ENCODE peak calls at places on chromosomes 13 and 19, in seven cellular contexts. F is fibroblast of pulmonary artery, I is fibroblast of lung, Q is lower lobe of right lung, U is body of pancreas, P is AG10803, W is Peyer's patch. K is an unnamed sample.

GRCh38 chr19:39759457-39760184 is 19.0 kb upstream of the LEUTX start:
- DNase-seq in I (no peak), P (no peak), F (no peak), W (no peak), Q (no peak), U (no peak), K (no peak)

GRCh38 chr19:17847538-17848366 is at the start of gene JAK3:
- DNase-seq in W (peak; percentile 66), F (peak; percentile 82), U (peak; percentile 43), I (peak; percentile 62), Q (peak; percentile 65), P (peak; percentile 67), K (peak; percentile 80)

GRCh38 chr13:45422731-45423130 is 4.6 kb upstream of the SLC25A30 start:
- DNase-seq in U (no peak), I (no peak), W (no peak), F (no peak), P (no peak), Q (no peak), K (no peak)

GRCh38 chr19:10552596-10553053 is 8.9 kb downstream of the ATG4D start:
- DNase-seq in U (no peak), Q (no peak), I (peak; percentile 17), F (no peak), P (no peak), W (peak; percentile 77), K (peak; percentile 44)

GRCh38 chr19:55319786-55320185 is 5.4 kb downstream of the TMEM150B start:
- DNase-seq in U (peak; percentile 29), I (peak; percentile 35), W (no peak), F (peak; percentile 42), P (peak; percentile 27), Q (no peak), K (peak; percentile 61)

GRCh38 chr19:17794731-17795494 is at the start of gene B3GNT3:
- DNase-seq in Q (peak; percentile 79), I (no peak), W (peak; percentile 97), U (peak; percentile 88), F (peak; percentile 39), P (no peak), K (peak; percentile 31)

GRCh38 chr13:73000027-73000674 is 58.7 kb upstream of the KLF5 start:
- DNase-seq in W (no peak), U (no peak), F (peak; percentile 54), Q (no peak), P (peak; percentile 8), I (no peak), K (peak; percentile 47)

GRCh38 chr19:19098084-19098702 is 34.4 kb downstream of the SLC25A42 start:
- DNase-seq in Q (no peak), F (no peak), W (no peak), U (no peak), P (no peak), I (no peak), K (no peak)

GRCh38 chr13:98374750-98375149 is 197.7 kb upstream of the RNF113B start:
- DNase-seq in I (no peak), P (no peak), U (no peak), F (no peak), W (no peak), Q (no peak), K (no peak)

GRCh38 chr13:68304287-68304893 is 1074.3 kb upstream of the PCDH9 start:
- DNase-seq in P (no peak), U (no peak), W (no peak), Q (no peak), I (peak; percentile 39), F (peak; percentile 19), K (peak; percentile 8)

GRCh38 chr13:30676672-30677071 is 58.7 kb upstream of the ALOX5AP start:
- DNase-seq in U (no peak), I (peak; percentile 21), W (no peak), Q (no peak), P (peak; percentile 26), F (peak; percentile 58), K (peak; percentile 42)

GRCh38 chr19:56671613-56671994 is at the start of gene ZNF835:
- DNase-seq in F (peak; percentile 22), W (peak; percentile 70), P (no peak), I (peak; percentile 70), U (peak; percentile 84), Q (peak; percentile 94), K (peak; percentile 53)

GRCh38 chr13:23384111-23384510 is 49.4 kb downstream of the SACS start:
- DNase-seq in U (no peak), F (peak; percentile 26), P (peak; percentile 61), I (no peak), Q (no peak), W (no peak), K (no peak)

GRCh38 chr19:1182068-1182467 is 8.0 kb upstream of the SBNO2 start:
- DNase-seq in P (no peak), Q (no peak), F (no peak), W (no peak), U (no peak), I (no peak), K (no peak)

GRCh38 chr13:93304134-93304533 is 77.5 kb downstream of the GPC6 start:
- DNase-seq in Q (no peak), I (no peak), F (no peak), P (no peak), W (no peak), U (no peak), K (no peak)

GRCh38 chr19:52542984-52543664 is 15.7 kb downstream of the ZNF808 start:
- DNase-seq in F (no peak), U (no peak), I (no peak), P (no peak), Q (no peak), W (no peak), K (no peak)

GRCh38 chr13:51724721-51725120 is 79.2 kb downstream of the DHRS12 start:
- DNase-seq in I (no peak), U (no peak), F (no peak), Q (no peak), W (no peak), P (no peak), K (no peak)

GRCh38 chr13:75788494-75788991 is 152.4 kb downstream of the LMO7 start:
- DNase-seq in P (peak; percentile 97), F (peak; percentile 76), U (no peak), W (peak; percentile 68), Q (no peak), I (peak; percentile 90), K (peak; percentile 83)

GRCh38 chr13:56558698-56559320 is 581.9 kb upstream of the PRR20A start:
- DNase-seq in W (no peak), P (no peak), Q (no peak), I (no peak), F (no peak), U (no peak), K (no peak)

GRCh38 chr19:5804516-5805464 is at the start of gene NRTN:
- DNase-seq in I (no peak), P (no peak), U (peak; percentile 72), Q (no peak), F (no peak), W (peak; percentile 77), K (no peak)

GRCh38 chr19:18191640-18192062 is 1.4 kb upstream of the MPV17L2 start:
- DNase-seq in I (no peak), P (no peak), F (no peak), U (no peak), Q (no peak), W (no peak), K (no peak)

GRCh38 chr13:55214851-55215345 is 1925.8 kb upstream of the PRR20A start:
- DNase-seq in P (no peak), F (no peak), W (no peak), Q (no peak), U (no peak), I (no peak), K (no peak)

GRCh38 chr13:36850790-36851438 is 31.9 kb downstream of the RFXAP start:
- DNase-seq in Q (no peak), P (peak; percentile 1), F (peak; percentile 13), I (no peak), U (no peak), W (no peak), K (peak; percentile 15)
- TF ChIP-seq CTCF in Q (peak; percentile 25), P (peak; percentile 34), F (peak; percentile 25), I (peak; percentile 21), U (no peak), W (peak; percentile 12), K (peak; percentile 21)

DNA sequence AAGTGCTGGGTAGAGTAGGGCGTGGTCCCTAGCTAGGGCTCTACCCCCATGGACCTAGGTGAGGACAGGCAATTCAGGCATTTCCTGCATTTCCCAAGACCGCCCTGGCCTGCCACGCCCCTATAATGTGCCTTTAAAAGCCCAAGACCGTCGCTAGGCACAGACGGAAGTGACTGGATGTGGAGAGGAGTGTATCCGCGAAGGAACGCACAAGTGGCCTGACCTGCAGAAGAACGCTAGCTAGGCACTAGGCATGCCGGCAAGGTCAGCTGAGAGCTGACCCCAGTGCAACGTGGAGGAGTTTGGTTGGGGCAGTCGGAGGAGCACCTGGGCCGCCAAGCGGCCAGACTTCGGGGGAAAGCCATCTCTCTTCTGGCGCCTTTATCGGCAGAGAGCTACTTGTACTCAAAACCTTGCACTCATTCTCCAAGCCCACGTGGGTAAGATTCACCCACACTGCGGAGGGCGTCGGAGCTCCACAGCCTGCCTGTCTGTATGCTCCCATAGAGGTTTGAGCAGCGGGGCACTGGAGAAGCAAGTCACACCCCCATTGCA is 370.0 kb downstream of the FGF9 start:
- DNase-seq in F (no peak), I (no peak), Q (peak; percentile 60), W (no peak), U (no peak), P (no peak), K (no peak)
- H3K4me3 ChIP-seq in F (no peak overlapping the region), I (no peak overlapping the region), Q (peak overlapping the region; percentile 28), W (no peak overlapping the region), U (no peak overlapping the region), P (peak overlapping the region; percentile 38), K (no peak overlapping the region)

GRCh38 chr13:111528513-111528912 is 208.1 kb downstream of the TEX29 start:
- DNase-seq in P (no peak), I (no peak), F (no peak), Q (peak; percentile 24), W (no peak), U (no peak), K (no peak)

GRCh38 chr13:111530137-111530536 is 209.7 kb downstream of the TEX29 start:
- DNase-seq in P (no peak), W (no peak), U (no peak), Q (no peak), F (no peak), I (no peak), K (no peak)

GRCh38 chr13:111533900-111534645 is 213.6 kb downstream of the TEX29 start:
- DNase-seq in Q (no peak), F (no peak), I (no peak), U (no peak), W (no peak), P (no peak), K (no peak)

GRCh38 chr13:111532111-111532510 is 211.7 kb downstream of the TEX29 start:
- DNase-seq in F (no peak), I (no peak), P (no peak), U (no peak), Q (no peak), W (no peak), K (no peak)

DNA sequence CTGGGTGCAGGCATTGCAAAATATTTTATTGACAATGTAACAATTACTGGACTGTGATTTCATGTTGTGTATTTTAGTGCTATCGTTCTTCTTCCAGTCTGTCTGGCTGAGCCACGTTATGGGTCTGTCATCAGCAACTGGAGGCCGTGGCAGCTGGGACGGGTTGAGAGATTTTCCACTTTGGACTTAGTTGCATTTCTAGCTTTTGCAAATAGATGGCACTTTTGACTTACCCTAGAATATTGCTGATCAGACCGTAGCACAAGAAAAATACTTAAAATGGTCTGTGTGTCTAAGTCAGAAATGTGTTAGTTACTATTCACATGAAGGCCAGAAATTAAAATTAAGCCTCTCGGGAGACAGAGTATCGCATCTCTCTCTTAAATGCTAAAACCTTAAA is 211.1 kb downstream of the TEX29 start:
- DNase-seq in U (peak; percentile 49), P (peak; percentile 3), I (peak; percentile 20), Q (no peak), W (no peak), F (peak; percentile 3), K (peak; percentile 3)
- TF ChIP-seq CTCF in U (peak; percentile 36), P (no peak), I (no peak), Q (no peak), W (no peak), F (no peak), K (no peak)

GRCh38 chr13:97278395-97279078 is 56.4 kb downstream of the MBNL2 start:
- DNase-seq in F (no peak), W (no peak), I (peak; percentile 67), Q (no peak), U (no peak), P (peak; percentile 50), K (peak; percentile 59)
- H3K4me3 ChIP-seq in F (no peak overlapping the region), W (no peak overlapping the region), I (no peak overlapping the region), Q (no peak overlapping the region), U (no peak overlapping the region), P (no peak overlapping the region), K (no peak overlapping the region)

K was measured in cardiac fibroblast.